ENCODE peak calls at places on chromosome 17, in eight cellular contexts. Y is fibroblast of the aortic adventitia; R is stimulated activated CD4-positive, alpha-beta T cell treated with anti-CD3 and anti-CD28 coated beads, Interleukin-1b, Interleukin-23, amount 100 ng/mL, for 48 hours; X is HuH-7; A is mucosa of gallbladder; G is stimulated activated naive B cell treated with anti-CD40 and anti-IgM and Interleukin-4, amounts not matched to agents 10 μg/mL and 1 μg/mL and 100 μg/mL, for 72 hours; O is NCI-H460; L is ACHN. E is an unnamed sample.

GRCh38 chr17:7844292-7845154 is 10.3 kb upstream of the TMEM88 start:
- DNase-seq in A (peak), X (peak), Y (peak), R (peak), O (peak), L (peak), G (peak), E (peak)

GRCh38 chr17:37787055-37787720 is 42.3 kb upstream of the HNF1B start:
- DNase-seq in X (peak), A (peak), L (peak), G (no peak), Y (peak), R (no peak), O (no peak), E (peak)

GRCh38 chr17:21252875-21253645 is at the start of gene NATD1:
- DNase-seq in A (peak), O (peak), R (peak), Y (peak), X (peak), L (peak), G (peak), E (peak)

GRCh38 chr17:55410722-55411462 is 10.7 kb downstream of the MMD start:
- DNase-seq in R (no peak), Y (peak), A (no peak), X (no peak), O (no peak), L (peak), G (no peak), E (no peak)

GRCh38 chr17:82226809-82227628 is 1.8 kb upstream of the SLC16A3 start:
- DNase-seq in G (no peak), A (no peak), X (no peak), R (no peak), L (no peak), O (no peak), Y (no peak), E (no peak)

GRCh38 chr17:18167421-18167820 is 16.2 kb upstream of the ALKBH5 start:
- DNase-seq in G (no peak), Y (no peak), L (no peak), O (no peak), A (no peak), X (no peak), R (no peak), E (no peak)

GRCh38 chr17:57615836-57616235 is 129.3 kb downstream of the CCDC182 start:
- DNase-seq in X (no peak), G (no peak), R (no peak), A (no peak), O (no peak), L (no peak), Y (no peak), E (no peak)

GRCh38 chr17:55279203-55279602 is 14.4 kb downstream of the HLF start:
- DNase-seq in A (no peak), X (no peak), R (no peak), L (no peak), O (no peak), Y (no peak), G (no peak), E (no peak)

GRCh38 chr17:20735796-20736195 is 156.3 kb downstream of the CDRT15L2 start:
- DNase-seq in L (no peak), R (no peak), Y (no peak), O (no peak), G (no peak), A (no peak), X (no peak), E (no peak)

GRCh38 chr17:964881-965280 is 14.7 kb downstream of the NXN start:
- DNase-seq in G (no peak), L (no peak), Y (no peak), O (no peak), X (no peak), R (no peak), A (no peak), E (peak)

GRCh38 chr17:13851889-13852288 is 217.4 kb upstream of the COX10 start:
- DNase-seq in A (no peak), O (no peak), Y (no peak), X (no peak), R (no peak), L (no peak), G (no peak), E (no peak)

GRCh38 chr17:38715216-38715943 is 10.3 kb downstream of the MLLT6 start:
- DNase-seq in X (no peak), A (no peak), O (no peak), Y (no peak), L (no peak), G (no peak), R (no peak), E (no peak)

GRCh38 chr17:40331743-40332641 is 23.0 kb downstream of the RARA start:
- DNase-seq in O (no peak), G (no peak), A (peak), L (peak), Y (peak), X (no peak), R (no peak), E (peak)

GRCh38 chr17:66777689-66778225 is 57.2 kb upstream of the CACNG5 start:
- DNase-seq in X (no peak), Y (peak), O (no peak), L (no peak), G (no peak), A (no peak), R (no peak), E (peak)

GRCh38 chr17:57898487-57899311 is 48.9 kb upstream of the MRPS23 start:
- DNase-seq in A (peak), L (peak), Y (peak), R (no peak), O (no peak), G (no peak), X (no peak), E (peak)

GRCh38 chr17:66345264-66345663 is 42.9 kb downstream of the PRKCA start:
- DNase-seq in L (no peak), A (no peak), O (no peak), G (no peak), X (no peak), R (no peak), Y (no peak), E (no peak)

GRCh38 chr17:50953831-50954601 is 87.9 kb upstream of the TOB1 start:
- DNase-seq in O (no peak), G (no peak), R (no peak), L (no peak), A (no peak), Y (peak), X (no peak), E (peak)

GRCh38 chr17:21215935-21216334 is 2.0 kb upstream of the TMEM11 start:
- DNase-seq in G (no peak), O (no peak), L (no peak), X (no peak), A (no peak), R (no peak), Y (peak), E (peak)

GRCh38 chr17:80219777-80220708 is at the start of the genes SGSH and SLC26A11:
- DNase-seq in R (peak), L (peak), X (peak), A (peak), Y (peak), G (peak), O (peak), E (peak)

GRCh38 chr17:44599298-44600175 is 42.3 kb downstream of the FZD2 start:
- DNase-seq in R (no peak), G (no peak), X (no peak), Y (peak), O (no peak), L (peak), A (peak), E (peak)

GRCh38 chr17:77252736-77253135 is 112.0 kb downstream of the SEC14L1 start:
- DNase-seq in Y (no peak), R (no peak), O (no peak), G (no peak), A (no peak), X (no peak), L (no peak), E (no peak)

GRCh38 chr17:77840156-77840555 is 118.3 kb upstream of the TNRC6C start:
- DNase-seq in G (no peak), L (no peak), X (no peak), Y (peak), O (no peak), R (no peak), A (no peak), E (peak)

GRCh38 chr17:53093386-53093785 is 729.3 kb upstream of the KIF2B start:
- DNase-seq in L (no peak), R (no peak), Y (no peak), A (no peak), G (no peak), O (no peak), X (no peak), E (no peak)

GRCh38 chr17:49190932-49191331 is 19.4 kb downstream of the GNGT2 start:
- DNase-seq in R (no peak), G (no peak), Y (no peak), O (no peak), L (no peak), A (no peak), X (no peak), E (no peak)

GRCh38 chr17:42067371-42068180 is 17.2 kb upstream of the C17orf113 start:
- DNase-seq in Y (peak), A (peak), X (peak), L (peak), G (peak), O (peak), R (peak), E (no peak)

GRCh38 chr17:56867948-56868376 is 34.0 kb downstream of the DGKE start:
- DNase-seq in L (no peak), A (no peak), G (no peak), X (no peak), O (no peak), Y (peak), R (no peak), E (peak)

GRCh38 chr17:57985675-57985974 is 2.4 kb downstream of the VEZF1 start:
- DNase-seq in R (no peak), G (no peak), L (peak), X (no peak), Y (peak), O (no peak), A (no peak), E (peak)

GRCh38 chr17:44908761-44909326 is 6.5 kb downstream of the GFAP start:
- DNase-seq in L (no peak), A (no peak), Y (no peak), O (no peak), G (no peak), X (no peak), R (no peak), E (no peak)

GRCh38 chr17:34447406-34447805 is 84.4 kb upstream of the CCL1 start:
- DNase-seq in O (no peak), X (no peak), Y (no peak), G (no peak), R (no peak), L (no peak), A (no peak), E (no peak)

GRCh38 chr17:39328815-39329214 is 72.6 kb downstream of the FBXL20 start:
- DNase-seq in R (no peak), X (no peak), A (no peak), Y (no peak), G (no peak), L (no peak), O (no peak), E (no peak)

GRCh38 chr17:81164464-81165245 is 652 bp upstream of the PVALEF start:
- DNase-seq in G (no peak), O (no peak), L (no peak), R (no peak), Y (no peak), X (no peak), A (no peak), E (no peak)

GRCh38 chr17:49514374-49514738 is 19.3 kb downstream of the NGFR start:
- DNase-seq in L (peak), A (no peak), Y (peak), R (no peak), X (peak), G (no peak), O (no peak), E (no peak)

GRCh38 chr17:79213305-79213704 is 138.7 kb downstream of the ENGASE start:
- DNase-seq in X (no peak), O (no peak), G (no peak), Y (no peak), L (no peak), A (no peak), R (no peak), E (no peak)

GRCh38 chr17:18850679-18851078 is 7.3 kb upstream of the PRPSAP2 start:
- DNase-seq in L (peak), X (no peak), G (no peak), Y (no peak), O (no peak), R (no peak), A (no peak), E (no peak)